ENCODE peak calls at places on chromosomes 16 and 17, in ten cellular contexts. One of them, this sample, is unnamed.

GRCh38 chr16:69717066-69717465 is 9.3 kb downstream of the NQO1 start:
- DNase-seq in NCI-H69: no peak
- DNase-seq in glomerular endothelial cell: no peak
- DNase-seq in activated naive CD4-positive, alpha-beta T cell treated with anti-CD3 and anti-CD28 coated beads for 36 hours: no peak
- DNase-seq in epithelial cell of esophagus: no peak
- DNase-seq in SW 1271: no peak
- DNase-seq in RCC 7860: no peak
- DNase-seq in fibroblast of villous mesenchyme: no peak
- DNase-seq in ACHN: no peak
- DNase-seq in HS-5: no peak
- DNase-seq in this sample: no peak

GRCh38 chr17:4717791-4718190 is 7.4 kb downstream of the ARRB2 start:
- DNase-seq in NCI-H69: no peak
- DNase-seq in fibroblast of villous mesenchyme: no peak
- DNase-seq in epithelial cell of esophagus: no peak
- DNase-seq in HS-5: no peak
- DNase-seq in glomerular endothelial cell: no peak
- DNase-seq in ACHN: no peak
- DNase-seq in RCC 7860: no peak
- DNase-seq in activated naive CD4-positive, alpha-beta T cell treated with anti-CD3 and anti-CD28 coated beads for 36 hours: no peak
- DNase-seq in SW 1271: no peak
- DNase-seq in this sample: no peak

GRCh38 chr17:44130693-44131349 is 7.4 kb upstream of the HDAC5 start:
- DNase-seq in ACHN: no peak
- DNase-seq in glomerular endothelial cell: no peak
- DNase-seq in NCI-H69: no peak
- DNase-seq in SW 1271: no peak
- DNase-seq in activated naive CD4-positive, alpha-beta T cell treated with anti-CD3 and anti-CD28 coated beads for 36 hours: no peak
- DNase-seq in HS-5: no peak
- DNase-seq in RCC 7860: no peak
- DNase-seq in epithelial cell of esophagus: no peak
- DNase-seq in fibroblast of villous mesenchyme: peak; percentile 39
- DNase-seq in this sample: no peak

GRCh38 chr16:57791903-57792461 is 10.3 kb downstream of the KIFC3 start:
- DNase-seq in ACHN: no peak
- DNase-seq in epithelial cell of esophagus: no peak
- DNase-seq in HS-5: no peak
- DNase-seq in fibroblast of villous mesenchyme: no peak
- DNase-seq in SW 1271: no peak
- DNase-seq in RCC 7860: no peak
- DNase-seq in glomerular endothelial cell: no peak
- DNase-seq in NCI-H69: no peak
- DNase-seq in activated naive CD4-positive, alpha-beta T cell treated with anti-CD3 and anti-CD28 coated beads for 36 hours: no peak
- DNase-seq in this sample: no peak

GRCh38 chr17:9028171-9028570 is 6.9 kb downstream of the NTN1 start:
- DNase-seq in glomerular endothelial cell: no peak
- DNase-seq in epithelial cell of esophagus: no peak
- DNase-seq in SW 1271: no peak
- DNase-seq in NCI-H69: no peak
- DNase-seq in fibroblast of villous mesenchyme: no peak
- DNase-seq in RCC 7860: no peak
- DNase-seq in activated naive CD4-positive, alpha-beta T cell treated with anti-CD3 and anti-CD28 coated beads for 36 hours: no peak
- DNase-seq in ACHN: no peak
- DNase-seq in HS-5: no peak
- DNase-seq in this sample: no peak

GRCh38 chr17:41519501-41520224 is 973 bp upstream of the KRT15 start:
- DNase-seq in glomerular endothelial cell: no peak
- DNase-seq in SW 1271: no peak
- DNase-seq in ACHN: no peak
- DNase-seq in epithelial cell of esophagus: peak; percentile 84
- DNase-seq in fibroblast of villous mesenchyme: no peak
- DNase-seq in RCC 7860: no peak
- DNase-seq in NCI-H69: peak; percentile 98
- DNase-seq in activated naive CD4-positive, alpha-beta T cell treated with anti-CD3 and anti-CD28 coated beads for 36 hours: no peak
- DNase-seq in HS-5: no peak
- DNase-seq in this sample: no peak

GRCh38 chr17:42285346-42286050 is 2.8 kb upstream of the STAT5A start:
- DNase-seq in activated naive CD4-positive, alpha-beta T cell treated with anti-CD3 and anti-CD28 coated beads for 36 hours: peak; percentile 3
- DNase-seq in fibroblast of villous mesenchyme: no peak
- DNase-seq in RCC 7860: no peak
- DNase-seq in glomerular endothelial cell: no peak
- DNase-seq in HS-5: no peak
- DNase-seq in NCI-H69: no peak
- DNase-seq in ACHN: no peak
- DNase-seq in SW 1271: no peak
- DNase-seq in epithelial cell of esophagus: no peak
- DNase-seq in this sample: no peak

GRCh38 chr17:82000803-82001649 is 21.7 kb downstream of the CENPX start:
- DNase-seq in HS-5: no peak
- DNase-seq in NCI-H69: no peak
- DNase-seq in activated naive CD4-positive, alpha-beta T cell treated with anti-CD3 and anti-CD28 coated beads for 36 hours: no peak
- DNase-seq in ACHN: no peak
- DNase-seq in glomerular endothelial cell: no peak
- DNase-seq in fibroblast of villous mesenchyme: no peak
- DNase-seq in RCC 7860: no peak
- DNase-seq in epithelial cell of esophagus: no peak
- DNase-seq in SW 1271: no peak
- DNase-seq in this sample: no peak

GRCh38 chr16:2005646-2006045 is 4.0 kb downstream of the ZNF598 start:
- DNase-seq in HS-5: no peak
- DNase-seq in NCI-H69: no peak
- DNase-seq in glomerular endothelial cell: no peak
- DNase-seq in fibroblast of villous mesenchyme: no peak
- DNase-seq in RCC 7860: no peak
- DNase-seq in ACHN: no peak
- DNase-seq in activated naive CD4-positive, alpha-beta T cell treated with anti-CD3 and anti-CD28 coated beads for 36 hours: no peak
- DNase-seq in epithelial cell of esophagus: no peak
- DNase-seq in SW 1271: no peak
- DNase-seq in this sample: no peak

GRCh38 chr17:6924121-6924676 is 71.7 kb upstream of the ALOX12 start:
- DNase-seq in fibroblast of villous mesenchyme: no peak
- DNase-seq in SW 1271: no peak
- DNase-seq in epithelial cell of esophagus: no peak
- DNase-seq in ACHN: no peak
- DNase-seq in HS-5: no peak
- DNase-seq in glomerular endothelial cell: no peak
- DNase-seq in NCI-H69: no peak
- DNase-seq in activated naive CD4-positive, alpha-beta T cell treated with anti-CD3 and anti-CD28 coated beads for 36 hours: no peak
- DNase-seq in RCC 7860: no peak
- DNase-seq in this sample: no peak

GRCh38 chr16:81821422-81822128 is 42.5 kb downstream of the PLCG2 start:
- DNase-seq in activated naive CD4-positive, alpha-beta T cell treated with anti-CD3 and anti-CD28 coated beads for 36 hours: no peak
- DNase-seq in NCI-H69: no peak
- DNase-seq in HS-5: no peak
- DNase-seq in glomerular endothelial cell: no peak
- DNase-seq in epithelial cell of esophagus: no peak
- DNase-seq in RCC 7860: no peak
- DNase-seq in ACHN: peak; percentile 67
- DNase-seq in fibroblast of villous mesenchyme: no peak
- DNase-seq in SW 1271: no peak
- DNase-seq in this sample: no peak

GRCh38 chr16:78458588-78458987 is 359.1 kb downstream of the WWOX start:
- DNase-seq in HS-5: no peak
- DNase-seq in ACHN: no peak
- DNase-seq in activated naive CD4-positive, alpha-beta T cell treated with anti-CD3 and anti-CD28 coated beads for 36 hours: no peak
- DNase-seq in epithelial cell of esophagus: no peak
- DNase-seq in glomerular endothelial cell: no peak
- DNase-seq in fibroblast of villous mesenchyme: no peak
- DNase-seq in RCC 7860: no peak
- DNase-seq in NCI-H69: no peak
- DNase-seq in SW 1271: no peak
- DNase-seq in this sample: no peak

GRCh38 chr16:9248162-9248561 is 156.7 kb downstream of the HAPSTR1 start:
- DNase-seq in epithelial cell of esophagus: no peak
- DNase-seq in ACHN: no peak
- DNase-seq in SW 1271: no peak
- DNase-seq in HS-5: no peak
- DNase-seq in glomerular endothelial cell: no peak
- DNase-seq in RCC 7860: no peak
- DNase-seq in fibroblast of villous mesenchyme: no peak
- DNase-seq in NCI-H69: peak; percentile 65
- DNase-seq in activated naive CD4-positive, alpha-beta T cell treated with anti-CD3 and anti-CD28 coated beads for 36 hours: no peak
- DNase-seq in this sample: no peak

GRCh38 chr16:9713151-9713550 is 469.1 kb downstream of the GRIN2A start:
- DNase-seq in epithelial cell of esophagus: no peak
- DNase-seq in HS-5: no peak
- DNase-seq in NCI-H69: peak; percentile 37
- DNase-seq in RCC 7860: no peak
- DNase-seq in SW 1271: no peak
- DNase-seq in activated naive CD4-positive, alpha-beta T cell treated with anti-CD3 and anti-CD28 coated beads for 36 hours: no peak
- DNase-seq in ACHN: no peak
- DNase-seq in glomerular endothelial cell: no peak
- DNase-seq in fibroblast of villous mesenchyme: no peak
- DNase-seq in this sample: no peak